ENCODE peak calls at places on chromosomes 11 and 22, in nine cellular contexts. B is gastrocnemius medialis, K is K562, C is thyroid gland, S is transverse colon, V is IMR-90, M is breast epithelium, Q is Peyer's patch, D is adrenal gland. L is an unnamed sample.

GRCh38 chr11:12079726-12080556 is 30.4 kb upstream of the MICAL2 start:
- DNase-seq in B (peak; percentile 56), K (no peak), C (no peak), S (peak; percentile 56), V (peak; percentile 99), M (peak; percentile 65), Q (peak; percentile 70), D (peak; percentile 41), L (peak; percentile 75)

GRCh38 chr22:23166841-23167610 is 13.3 kb upstream of the BCR start:
- DNase-seq in B (no peak), K (no peak), C (no peak), S (no peak), V (no peak), M (no peak), Q (no peak), D (no peak), L (no peak)

GRCh38 chr22:49372111-49372529 is 455.6 kb downstream of the BRD1 start:
- DNase-seq in B (no peak), K (no peak), C (no peak), S (no peak), V (no peak), M (no peak), Q (peak; percentile 37), D (no peak), L (no peak)

GRCh38 chr11:61828629-61829407 is 718 bp downstream of the FADS2 start:
- DNase-seq in B (peak; percentile 38), K (no peak), C (peak; percentile 85), S (no peak), V (no peak), M (no peak), Q (no peak), D (peak; percentile 54), L (peak; percentile 76)

GRCh38 chr11:36478700-36479329 is 31.3 kb downstream of the TRAF6 start:
- DNase-seq in B (no peak), K (no peak), C (no peak), S (peak; percentile 30), V (peak; percentile 59), M (no peak), Q (peak; percentile 60), D (peak; percentile 52), L (no peak)

GRCh38 chr22:16961477-16962186 is 46.4 kb downstream of the GAB4 start:
- DNase-seq in B (no peak), K (peak; percentile 6), C (no peak), S (no peak), V (no peak), M (no peak), Q (no peak), D (no peak), L (no peak)

GRCh38 chr11:77547863-77548551 is 41.7 kb upstream of the AQP11 start:
- DNase-seq in B (no peak), K (peak; percentile 30), C (peak; percentile 30), S (peak; percentile 30), V (peak; percentile 79), M (no peak), Q (peak; percentile 65), D (peak; percentile 51), L (peak; percentile 26)

GRCh38 chr11:61482513-61482912 is 26.0 kb upstream of the LRRC10B start:
- DNase-seq in B (no peak), K (peak; percentile 79), C (no peak), S (no peak), V (no peak), M (no peak), Q (no peak), D (no peak), L (no peak)

GRCh38 chr11:44943118-44943517 is 7.6 kb downstream of the TP53I11 start:
- DNase-seq in B (no peak), K (no peak), C (peak; percentile 98), S (peak; percentile 54), V (no peak), M (no peak), Q (peak; percentile 85), D (no peak), L (no peak)

GRCh38 chr11:114258696-114259095 is 37.5 kb upstream of the NNMT start:
- DNase-seq in B (no peak), K (no peak), C (no peak), S (no peak), V (no peak), M (no peak), Q (peak; percentile 67), D (no peak), L (no peak)

GRCh38 chr11:114257621-114258558 is 38.3 kb upstream of the NNMT start:
- DNase-seq in B (peak; percentile 84), K (no peak), C (peak; percentile 74), S (no peak), V (no peak), M (peak; percentile 66), Q (peak; percentile 64), D (no peak), L (peak; percentile 69)

GRCh38 chr11:114259551-114259983 is 36.6 kb upstream of the NNMT start:
- DNase-seq in B (no peak), K (no peak), C (no peak), S (no peak), V (no peak), M (no peak), Q (no peak), D (no peak), L (no peak)

GRCh38 chr11:114260077-114260476 is 36.1 kb upstream of the NNMT start:
- DNase-seq in B (no peak), K (no peak), C (no peak), S (no peak), V (no peak), M (no peak), Q (no peak), D (no peak), L (no peak)

GRCh38 chr11:114259124-114259526 is 37.1 kb upstream of the NNMT start:
- DNase-seq in B (peak; percentile 98), K (no peak), C (peak; percentile 51), S (no peak), V (no peak), M (no peak), Q (peak; percentile 77), D (no peak), L (peak; percentile 45)
- TF ChIP-seq POLR2A in B (peak; percentile 84), K (no peak), C (no peak), S (no peak), V (no peak), M (no peak), Q (no peak), D (no peak), L (no peak)

DNA sequence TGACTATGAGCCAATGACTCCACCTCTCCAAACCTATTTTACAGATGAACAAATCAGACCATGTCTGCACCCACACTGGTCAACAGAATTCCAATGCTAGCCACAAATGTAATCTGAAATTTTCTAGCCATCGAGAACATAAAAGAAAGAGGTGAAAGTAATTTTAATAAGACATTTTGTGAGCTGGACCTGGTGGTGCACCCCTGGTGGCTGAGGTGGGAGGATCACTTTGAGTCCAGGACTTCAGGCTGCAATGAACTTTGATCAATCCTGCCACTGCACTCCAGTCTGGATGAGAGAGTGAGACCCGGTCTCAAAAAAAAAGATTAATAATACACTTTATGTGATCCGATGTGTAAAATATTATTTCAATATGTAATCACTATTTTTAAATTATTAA is 9.4 kb upstream of the RNF185 start:
- DNase-seq in B (no peak), K (no peak), C (no peak), S (no peak), V (no peak), M (peak; percentile 30), Q (peak; percentile 47), D (no peak), L (no peak)
- TF ChIP-seq CTCF in B (no peak), K (peak; percentile 33), C (no peak), S (peak; percentile 28), V (peak; percentile 28), M (no peak), Q (peak; percentile 58), D (peak; percentile 10), L (no peak)

DNA sequence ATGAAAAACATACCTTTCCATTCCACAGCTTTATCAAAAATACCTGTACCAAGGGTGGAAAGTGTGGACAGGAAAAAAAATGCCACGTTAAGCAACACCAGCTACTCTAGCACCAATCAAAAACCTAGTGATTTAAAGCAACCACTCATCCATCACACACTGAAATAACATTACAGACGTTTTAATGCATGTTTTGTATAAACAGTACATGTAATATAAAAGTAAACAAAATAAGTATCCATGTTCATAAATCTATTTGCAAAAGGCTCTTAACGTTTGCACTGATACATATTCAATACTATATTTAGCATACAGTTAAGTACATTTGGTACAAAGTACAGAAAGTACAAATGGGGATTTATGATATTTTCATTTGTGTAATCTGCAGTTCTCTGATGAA is 38.7 kb downstream of the CHKA start:
- DNase-seq in B (no peak), K (no peak), C (no peak), S (no peak), V (no peak), M (no peak), Q (no peak), D (no peak), L (no peak)
- H3K4me3 ChIP-seq in B (no peak overlapping the region), K (no peak overlapping the region), C (no peak overlapping the region), S (no peak overlapping the region), V (no peak overlapping the region), M (no peak overlapping the region), Q (no peak overlapping the region), D (no peak overlapping the region), L (no peak overlapping the region)

GRCh38 chr22:30288414-30289125 is 735 bp downstream of the CASTOR1 start:
- DNase-seq in B (no peak), K (no peak), C (no peak), S (no peak), V (no peak), M (no peak), Q (no peak), D (no peak), L (peak; percentile 51)

GRCh38 chr22:30286813-30287625 is 2.3 kb downstream of the CASTOR1 start:
- DNase-seq in B (peak; percentile 45), K (peak; percentile 71), C (peak; percentile 63), S (peak; percentile 87), V (peak; percentile 46), M (peak; percentile 76), Q (peak; percentile 92), D (peak; percentile 73), L (peak; percentile 67)

GRCh38 chr22:30286331-30286730 is 3.0 kb downstream of the CASTOR1 start:
- DNase-seq in B (no peak), K (no peak), C (no peak), S (no peak), V (no peak), M (no peak), Q (no peak), D (no peak), L (no peak)

GRCh38 chr22:30289126-30289979 is at the start of gene CASTOR1:
- DNase-seq in B (peak; percentile 98), K (peak; percentile 98), C (peak; percentile 100), S (peak; percentile 99), V (peak; percentile 97), M (peak; percentile 99), Q (peak; percentile 98), D (peak; percentile 98), L (peak; percentile 100)

DNA sequence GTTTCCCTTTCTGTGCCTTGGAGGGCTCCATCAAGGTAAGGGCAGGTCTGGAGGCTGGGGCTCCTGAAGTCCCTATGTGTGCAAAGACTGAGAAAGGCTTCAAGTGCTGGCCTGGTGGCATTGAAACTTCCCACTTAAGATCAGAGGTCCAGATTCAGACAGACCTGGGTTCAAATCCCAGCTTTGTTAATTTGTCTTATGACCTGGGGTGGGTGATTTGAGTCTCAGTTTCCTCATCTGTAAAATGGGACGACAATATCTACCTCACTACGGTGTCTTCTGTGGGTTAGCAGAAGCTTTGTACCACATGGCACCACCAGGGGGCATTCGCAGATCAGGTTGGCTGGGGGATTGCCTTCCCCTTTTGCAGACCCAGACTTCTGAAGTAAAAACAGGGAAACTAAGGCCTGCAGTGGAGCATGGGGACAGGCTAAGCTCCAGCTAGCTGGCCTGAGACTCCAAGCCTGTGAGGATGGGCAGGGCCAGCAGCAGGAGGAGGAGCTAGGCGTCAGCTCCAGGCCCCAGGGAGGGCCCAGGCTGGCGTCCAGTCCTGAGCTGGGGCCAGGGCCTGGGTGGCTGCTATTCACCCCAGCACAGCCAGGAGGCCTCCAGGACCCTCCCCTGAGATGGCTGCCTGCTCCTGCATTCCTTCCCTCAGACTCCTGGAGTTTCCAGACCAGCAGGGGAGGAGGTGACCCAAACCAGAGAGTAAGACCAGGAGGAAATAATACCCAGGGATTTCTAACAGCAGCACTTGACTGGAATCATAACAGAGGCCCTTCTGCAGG is 1.5 kb downstream of the CASTOR1 start:
- DNase-seq in B (peak; percentile 72), K (peak; percentile 50), C (peak; percentile 93), S (peak; percentile 90), V (peak; percentile 90), M (peak; percentile 86), Q (peak; percentile 95), D (peak; percentile 80), L (peak; percentile 87)
- TF ChIP-seq POLR2A in B (peak; percentile 40), K (no peak), C (peak; percentile 77), S (peak; percentile 15), V (peak; percentile 44), M (peak; percentile 5), Q (no peak), D (peak; percentile 27), L (peak; percentile 68)